ENCODE peak calls at places on chromosomes 6 and 20, in six cellular contexts. I, D, J, F, A and X are unnamed samples.

GRCh38 chr6:161169060-161169459 is 104.8 kb downstream of the AGPAT4 start:
- DNase-seq in I (no peak), F (no peak), J (no peak), D (no peak), A (no peak), X (peak)

GRCh38 chr6:151847064-151847463 is 39.6 kb downstream of the ESR1 start:
- DNase-seq in D (no peak), A (no peak), J (peak), I (no peak), F (peak), X (no peak)

GRCh38 chr6:4059115-4059777 is 19.7 kb downstream of the FAM217A start:
- DNase-seq in J (no peak), A (peak), D (no peak), I (peak), F (peak), X (no peak)

GRCh38 chr6:46329568-46329967 is 158.8 kb upstream of the ENPP5 start:
- DNase-seq in F (no peak), D (no peak), I (no peak), A (no peak), J (no peak), X (peak)

GRCh38 chr20:17833036-17833674 is 133.4 kb downstream of the BANF2 start:
- DNase-seq in A (no peak), D (no peak), F (peak), J (no peak), I (no peak), X (no peak)

GRCh38 chr6:167760979-167761793 is 65.5 kb upstream of the AFDN start:
- DNase-seq in A (no peak), D (no peak), I (no peak), J (peak), F (no peak), X (no peak)

GRCh38 chr6:2376429-2377355 is 131.3 kb upstream of the GMDS start:
- DNase-seq in D (no peak), A (no peak), F (peak), J (no peak), I (no peak), X (no peak)

GRCh38 chr6:43746613-43747101 is 23.4 kb upstream of the VEGFA start:
- DNase-seq in I (peak), A (no peak), F (no peak), D (no peak), J (no peak), X (no peak)

GRCh38 chr6:72552938-72553337 is 68.9 kb upstream of the KCNQ5 start:
- DNase-seq in F (peak), D (peak), J (no peak), A (no peak), I (no peak), X (no peak)